ENCODE peak calls at places on chromosomes 12 and 14, in four cellular contexts. F is hepatocyte, I is foreskin fibroblast, M is GM12865. L is an unnamed sample.

GRCh38 chr14:37036669-37037341 is 135.6 kb downstream of the SLC25A21 start:
- DNase-seq in F (no peak), I (peak; percentile 55), M (peak; percentile 21), L (no peak)

GRCh38 chr14:61221906-61222305 is 59.2 kb downstream of the TMEM30B start:
- DNase-seq in F (no peak), I (no peak), M (no peak), L (no peak)

GRCh38 chr12:95836630-95837239 is 22.0 kb upstream of the SNRPF start:
- DNase-seq in F (no peak), I (peak; percentile 85), M (no peak), L (no peak)

GRCh38 chr12:56995930-56996496 is 10.3 kb downstream of the ZBTB39 start:
- DNase-seq in F (no peak), I (no peak), M (no peak), L (no peak)

GRCh38 chr12:62731378-62731710 is 203.6 kb downstream of the PPM1H start:
- DNase-seq in F (no peak), I (no peak), M (no peak), L (no peak)

GRCh38 chr12:104049278-104050257 is at the start of gene GLT8D2:
- DNase-seq in F (peak; percentile 81), I (peak; percentile 96), M (no peak), L (peak; percentile 83)

GRCh38 chr14:52825085-52825484 is 33.7 kb upstream of the GNPNAT1 start:
- DNase-seq in F (no peak), I (no peak), M (peak; percentile 63), L (no peak)

GRCh38 chr12:122523846-122524718 is 2.7 kb downstream of the RSRC2 start:
- DNase-seq in F (no peak), I (peak; percentile 12), M (no peak), L (no peak)

GRCh38 chr14:29710015-29710414 is 217.6 kb downstream of the PRKD1 start:
- DNase-seq in F (no peak), I (peak; percentile 29), M (no peak), L (no peak)
- TF ChIP-seq CTCF in F (peak; percentile 13), I (peak; percentile 22), M (no peak), L (no peak)

DNA sequence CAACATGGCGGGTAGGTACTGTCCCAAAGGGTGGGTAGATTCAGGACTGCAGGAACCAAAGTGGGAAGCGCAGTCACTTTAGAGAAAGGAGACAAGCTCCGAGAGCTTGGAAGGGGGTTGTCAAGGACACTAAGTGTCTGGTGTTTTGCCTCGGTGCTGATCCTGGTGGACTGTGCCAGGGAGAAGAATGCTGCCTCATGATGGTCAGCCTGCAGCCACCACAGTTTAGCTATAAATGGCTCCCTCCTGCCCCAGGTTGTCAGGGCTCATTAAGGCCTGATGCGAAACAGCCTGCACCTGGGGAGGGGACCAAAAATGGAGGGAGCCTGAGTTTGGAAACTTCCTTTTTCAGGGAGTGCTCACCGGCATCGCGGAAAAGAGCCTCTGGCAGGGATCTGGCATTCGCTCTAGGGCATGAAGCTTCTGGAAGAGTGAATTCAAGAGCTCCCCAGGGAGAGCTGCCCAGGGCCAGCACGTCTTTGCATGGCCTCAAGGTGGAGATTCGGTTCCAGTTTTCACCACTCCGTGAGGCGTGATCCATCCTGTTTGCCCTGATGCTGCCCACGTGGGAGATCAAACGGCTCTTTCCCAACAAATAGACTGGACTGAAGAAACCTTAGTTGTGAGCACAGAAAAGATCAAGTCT is 164.0 kb downstream of the FOXN3 start:
- DNase-seq in F (no peak), I (no peak), M (no peak), L (no peak)
- TF ChIP-seq CTCF in F (no peak), I (no peak), M (no peak), L (no peak)

GRCh38 chr12:90170740-90171139 is 462.1 kb upstream of the ATP2B1 start:
- DNase-seq in F (no peak), I (no peak), M (no peak), L (no peak)
- TF ChIP-seq CTCF in F (no peak), I (no peak), M (no peak), L (no peak)

GRCh38 chr12:77766224-77766623 is 64.5 kb upstream of the NAV3 start:
- DNase-seq in F (no peak), I (no peak), M (no peak), L (no peak)

GRCh38 chr12:77761286-77761685 is 69.4 kb upstream of the NAV3 start:
- DNase-seq in F (no peak), I (no peak), M (no peak), L (no peak)

DNA sequence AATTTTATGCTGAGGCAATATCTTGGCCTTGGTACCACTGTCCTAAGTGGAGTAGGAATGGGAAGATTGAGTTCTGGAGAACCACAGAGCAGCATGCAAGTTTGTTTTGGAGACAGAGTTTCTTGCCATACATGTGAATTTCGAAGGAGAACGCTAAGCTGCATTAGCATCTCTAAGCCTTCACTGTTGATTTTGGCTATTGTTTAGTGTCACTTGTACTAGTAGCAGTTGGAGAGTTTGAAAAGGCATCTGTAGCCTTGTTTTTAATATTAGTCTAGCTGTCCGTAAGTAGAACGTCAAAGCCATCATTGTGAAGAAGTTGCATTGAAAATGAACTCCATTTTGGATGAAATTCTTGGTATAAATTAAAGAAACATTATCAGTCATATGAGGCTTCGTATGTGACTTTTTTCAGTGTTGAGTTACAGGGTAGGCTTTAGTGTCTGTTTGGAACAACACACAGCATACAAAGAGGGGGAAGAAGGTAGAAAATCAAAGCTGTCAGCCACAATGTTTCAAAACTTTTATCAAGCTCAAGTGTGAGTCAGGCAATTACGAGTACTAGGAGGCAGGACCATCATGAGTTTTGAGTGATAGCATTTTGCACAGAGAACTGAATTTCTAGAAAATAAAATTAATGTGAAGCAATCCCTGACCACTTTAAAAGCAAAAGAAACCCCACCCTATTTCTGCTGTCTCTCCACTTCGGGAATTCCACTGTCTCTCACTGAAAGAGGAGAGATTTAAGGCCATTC is 70.2 kb upstream of the NAV3 start:
- DNase-seq in F (no peak), I (no peak), M (no peak), L (no peak)
- TF ChIP-seq CTCF in F (no peak), I (no peak), M (no peak), L (no peak)